ENCODE peak calls at places on chromosomes 3 and 15, in six cellular contexts. E is upper lobe of right lung, A is heart right ventricle, P is A673, S is HL-60, B is HFF-Myc. H is an unnamed sample.
A peak's percentile ranks its signal among the peaks of the same experiment; 100 is the strongest.

GRCh38 chr3:136728918-136729317 is 23.3 kb downstream of the STAG1 start:
- DNase-seq in E (no peak), A (no peak), P (no peak), S (no peak), B (peak; percentile 50), H (no peak)

GRCh38 chr3:84175449-84175848 is 783.3 kb upstream of the CADM2 start:
- DNase-seq in E (no peak), A (no peak), P (no peak), S (no peak), B (no peak), H (no peak)

GRCh38 chr15:58264068-58264971 is 126.1 kb downstream of the AQP9 start:
- DNase-seq in E (no peak), A (no peak), P (no peak), S (no peak), B (no peak), H (no peak)

GRCh38 chr15:60972301-60972700 is 256.8 kb downstream of the RORA start:
- DNase-seq in E (no peak), A (no peak), P (no peak), S (no peak), B (peak; percentile 30), H (peak; percentile 92)

GRCh38 chr3:124059580-124059979 is 67.7 kb upstream of the ROPN1 start:
- DNase-seq in E (no peak), A (no peak), P (peak; percentile 12), S (no peak), B (no peak), H (no peak)

GRCh38 chr3:129746629-129747028 is 140.2 kb upstream of the PLXND1 start:
- DNase-seq in E (no peak), A (no peak), P (no peak), S (no peak), B (no peak), H (no peak)

GRCh38 chr15:61659571-61660190 is 400.6 kb downstream of the VPS13C start:
- DNase-seq in E (no peak), A (no peak), P (no peak), S (no peak), B (no peak), H (no peak)

GRCh38 chr15:33623010-33623409 is 312.2 kb downstream of the RYR3 start:
- DNase-seq in E (no peak), A (no peak), P (peak; percentile 10), S (no peak), B (no peak), H (no peak)

GRCh38 chr15:41801185-41801584 is 26.7 kb upstream of the JMJD7 start:
- DNase-seq in E (no peak), A (no peak), P (no peak), S (no peak), B (no peak), H (no peak)

GRCh38 chr15:77864211-77865105 is 213.1 kb downstream of the TBC1D2B start:
- DNase-seq in E (peak; percentile 63), A (no peak), P (no peak), S (no peak), B (no peak), H (no peak)

GRCh38 chr3:46725663-46726314 is 8.1 kb upstream of the PRSS50 start:
- DNase-seq in E (no peak), A (no peak), P (no peak), S (no peak), B (no peak), H (no peak)

GRCh38 chr3:193680220-193680619 is 87.2 kb downstream of the OPA1 start:
- DNase-seq in E (no peak), A (no peak), P (no peak), S (no peak), B (no peak), H (peak; percentile 20)

GRCh38 chr15:80530737-80531365 is 126.7 kb downstream of the ARNT2 start:
- DNase-seq in E (no peak), A (no peak), P (no peak), S (no peak), B (no peak), H (no peak)

GRCh38 chr3:37435572-37435971 is 261.2 kb upstream of the LRRFIP2 start:
- DNase-seq in E (no peak), A (no peak), P (no peak), S (no peak), B (no peak), H (no peak)

GRCh38 chr15:57551717-57552677 is 39.7 kb upstream of the MYZAP start:
- DNase-seq in E (no peak), A (peak; percentile 66), P (peak; percentile 83), S (no peak), B (peak; percentile 43), H (peak; percentile 38)

GRCh38 chr3:179927191-179927590 is 109.5 kb downstream of the PEX5L start:
- DNase-seq in E (no peak), A (no peak), P (no peak), S (no peak), B (no peak), H (no peak)

GRCh38 chr3:154421067-154421466 is 8.9 kb downstream of the GPR149 start:
- DNase-seq in E (no peak), A (no peak), P (peak; percentile 36), S (no peak), B (no peak), H (no peak)

GRCh38 chr3:82012775-82013174 is 251.3 kb upstream of the GBE1 start:
- DNase-seq in E (no peak), A (no peak), P (no peak), S (no peak), B (no peak), H (no peak)

GRCh38 chr3:30989266-30989799 is 94.9 kb upstream of the GADL1 start:
- DNase-seq in E (no peak), A (no peak), P (no peak), S (no peak), B (no peak), H (no peak)

GRCh38 chr15:89500397-89501270 is 4.3 kb upstream of the RHCG start:
- DNase-seq in E (no peak), A (no peak), P (no peak), S (no peak), B (no peak), H (no peak)
- TF ChIP-seq CTCF in E (no peak), A (no peak), P (peak; percentile 49), S (no peak), B (peak; percentile 45), H (peak; percentile 23)

GRCh38 chr15:72472907-72473669 is 1.0 kb upstream of the ARIH1 start:
- DNase-seq in E (no peak), A (no peak), P (peak; percentile 34), S (no peak), B (no peak), H (no peak)

GRCh38 chr15:72474466-72474911 is 359 bp downstream of the ARIH1 start:
- DNase-seq in E (no peak), A (no peak), P (peak; percentile 37), S (no peak), B (no peak), H (no peak)

GRCh38 chr15:72475674-72476073 is 1.5 kb downstream of the ARIH1 start:
- DNase-seq in E (no peak), A (no peak), P (no peak), S (no peak), B (no peak), H (no peak)

GRCh38 chr15:72473670-72474465 is at the start of gene ARIH1:
- DNase-seq in E (peak; percentile 99), A (peak; percentile 97), P (peak; percentile 97), S (peak; percentile 86), B (peak; percentile 76), H (peak; percentile 86)

DNA sequence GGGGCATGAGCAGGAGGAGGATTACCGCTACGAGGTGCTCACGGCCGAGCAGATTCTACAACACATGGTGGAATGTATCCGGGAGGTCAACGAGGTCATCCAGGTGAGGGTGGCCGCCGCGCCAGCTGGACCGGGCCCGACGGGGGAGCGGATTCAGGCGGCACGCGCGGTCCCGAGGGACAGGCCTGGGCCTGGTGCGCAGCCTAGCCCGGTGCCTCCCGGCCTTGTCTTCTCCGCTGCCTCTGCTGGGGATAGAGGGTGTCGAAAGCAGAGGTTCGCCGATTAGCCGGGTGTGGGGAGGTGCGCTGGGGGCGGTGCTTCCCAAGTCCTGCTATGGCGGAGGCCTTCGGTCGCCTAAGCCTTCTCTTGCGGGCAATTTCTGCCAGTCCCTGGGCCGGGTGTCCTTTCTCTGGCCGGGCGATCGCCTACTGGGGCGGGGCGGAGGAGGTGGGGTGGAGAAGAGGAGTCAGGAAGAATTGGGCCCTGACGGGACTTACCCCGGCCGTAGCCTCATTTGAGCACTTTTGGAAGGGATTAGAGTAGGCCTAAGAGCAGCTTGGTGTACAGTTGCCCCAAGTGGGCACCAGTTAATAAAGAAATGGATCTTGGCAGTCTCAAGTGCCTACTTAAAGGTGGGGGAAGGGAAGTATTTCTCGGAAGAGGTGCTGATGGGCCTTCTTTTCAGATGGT is 927 bp downstream of the ARIH1 start:
- DNase-seq in E (peak; percentile 90), A (peak; percentile 75), P (peak; percentile 86), S (peak; percentile 73), B (no peak), H (peak; percentile 24)
- H3K4me3 ChIP-seq in E (peak overlapping the region; percentile 76), A (peak overlapping the region; percentile 91), P (peak overlapping the region; percentile 96), S (peak overlapping the region; percentile 85), B (peak overlapping the region; percentile 53), H (peak overlapping the region; percentile 91)

GRCh38 chr3:51637144-51637940 is 33.7 kb upstream of the TEX264 start:
- DNase-seq in E (no peak), A (no peak), P (no peak), S (no peak), B (no peak), H (no peak)

GRCh38 chr3:51642462-51642861 is 28.6 kb upstream of the TEX264 start:
- DNase-seq in E (no peak), A (no peak), P (peak; percentile 3), S (no peak), B (no peak), H (no peak)

DNA sequence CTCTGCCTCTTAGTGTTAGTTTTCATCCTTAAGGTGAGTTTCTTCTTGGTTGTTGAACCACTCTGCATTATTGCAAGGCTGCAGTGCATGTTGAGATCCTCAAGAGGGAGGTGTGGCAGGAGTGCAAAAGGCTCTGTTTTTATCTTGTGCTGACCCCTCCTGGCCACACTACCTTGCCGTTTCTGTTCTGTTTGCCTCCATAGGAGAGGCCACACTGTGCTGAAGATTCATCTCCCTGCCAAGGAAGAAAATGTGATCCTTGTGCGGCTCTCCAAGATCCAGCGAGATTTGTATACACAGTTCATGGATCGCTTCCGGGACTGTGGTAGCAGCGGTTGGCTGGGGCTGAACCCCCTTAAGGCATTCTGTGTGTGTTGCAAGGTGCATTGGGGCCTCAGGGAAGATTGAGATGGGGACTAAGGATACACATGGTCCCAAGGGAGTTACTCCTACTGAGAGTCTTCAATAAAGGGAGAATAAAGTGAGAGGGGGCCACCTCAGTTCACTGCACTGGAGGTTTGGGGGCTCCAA is 33.0 kb upstream of the TEX264 start:
- DNase-seq in E (no peak), A (no peak), P (peak; percentile 49), S (peak; percentile 50), B (peak; percentile 53), H (peak; percentile 39)
- TF ChIP-seq CTCF in E (peak; percentile 60), A (no peak), P (peak; percentile 64), S (peak; percentile 99), B (peak; percentile 95), H (peak; percentile 94)

GRCh38 chr15:29430831-29431230 is 161.2 kb upstream of the NSMCE3 start:
- DNase-seq in E (no peak), A (no peak), P (no peak), S (no peak), B (no peak), H (no peak)

GRCh38 chr15:29432191-29433049 is 162.8 kb upstream of the NSMCE3 start:
- DNase-seq in E (no peak), A (no peak), P (no peak), S (no peak), B (no peak), H (no peak)

GRCh38 chr15:29428925-29429573 is 159.4 kb upstream of the NSMCE3 start:
- DNase-seq in E (no peak), A (no peak), P (no peak), S (no peak), B (no peak), H (no peak)

GRCh38 chr15:29429584-29429983 is 160.0 kb upstream of the NSMCE3 start:
- DNase-seq in E (no peak), A (no peak), P (no peak), S (no peak), B (no peak), H (no peak)

GRCh38 chr15:29430124-29430523 is 160.5 kb upstream of the NSMCE3 start:
- DNase-seq in E (no peak), A (no peak), P (no peak), S (no peak), B (no peak), H (no peak)
- H3K4me3 ChIP-seq in E (no peak overlapping the region), A (no peak overlapping the region), P (no peak overlapping the region), S (no peak overlapping the region), B (no peak overlapping the region), H (no peak overlapping the region)

H was measured in AG04450.